ENCODE peak calls at places on chromosomes 2 and 18, in six cellular contexts. One of them, this sample, is unnamed.

GRCh38 chr2:220503446-220503845 is 876.0 kb downstream of the SLC4A3 start:
- DNase-seq in BJ: no peak
- DNase-seq in fibroblast of lung: no peak
- DNase-seq in CD8-positive, alpha-beta T cell: no peak
- DNase-seq in dorsolateral prefrontal cortex: no peak
- DNase-seq in ovary: no peak
- DNase-seq in this sample: no peak

GRCh38 chr2:98579926-98580325 is 28.4 kb downstream of the COA5 start:
- DNase-seq in BJ: no peak
- DNase-seq in fibroblast of lung: no peak
- DNase-seq in CD8-positive, alpha-beta T cell: no peak
- DNase-seq in dorsolateral prefrontal cortex: no peak
- DNase-seq in ovary: no peak
- DNase-seq in this sample: no peak

GRCh38 chr18:54734059-54734458 is 94.2 kb upstream of the RAB27B start:
- DNase-seq in BJ: peak
- DNase-seq in fibroblast of lung: peak
- DNase-seq in CD8-positive, alpha-beta T cell: no peak
- DNase-seq in dorsolateral prefrontal cortex: no peak
- DNase-seq in ovary: no peak
- DNase-seq in this sample: no peak

GRCh38 chr2:215772634-215773563 is 240.5 kb downstream of the MREG start:
- DNase-seq in BJ: no peak
- DNase-seq in fibroblast of lung: peak
- DNase-seq in CD8-positive, alpha-beta T cell: no peak
- DNase-seq in dorsolateral prefrontal cortex: no peak
- DNase-seq in ovary: no peak
- DNase-seq in this sample: no peak

GRCh38 chr18:44811586-44812125 is 131.0 kb downstream of the SETBP1 start:
- DNase-seq in BJ: no peak
- DNase-seq in fibroblast of lung: no peak
- DNase-seq in CD8-positive, alpha-beta T cell: no peak
- DNase-seq in dorsolateral prefrontal cortex: no peak
- DNase-seq in ovary: no peak
- DNase-seq in this sample: no peak

GRCh38 chr18:13572148-13572547 is 154.2 kb downstream of the FAM210A start:
- DNase-seq in BJ: no peak
- DNase-seq in fibroblast of lung: no peak
- DNase-seq in CD8-positive, alpha-beta T cell: no peak
- DNase-seq in dorsolateral prefrontal cortex: no peak
- DNase-seq in ovary: no peak
- DNase-seq in this sample: no peak

GRCh38 chr2:222307978-222308479 is 9.2 kb upstream of the PAX3 start:
- DNase-seq in BJ: no peak
- DNase-seq in fibroblast of lung: no peak
- DNase-seq in CD8-positive, alpha-beta T cell: no peak
- DNase-seq in dorsolateral prefrontal cortex: no peak
- DNase-seq in ovary: no peak
- DNase-seq in this sample: no peak

GRCh38 chr2:105518897-105519296 is 120.0 kb upstream of the FHL2 start:
- DNase-seq in BJ: no peak
- DNase-seq in fibroblast of lung: no peak
- DNase-seq in CD8-positive, alpha-beta T cell: no peak
- DNase-seq in dorsolateral prefrontal cortex: no peak
- DNase-seq in ovary: no peak
- DNase-seq in this sample: no peak

GRCh38 chr2:55231546-55232083 is 478 bp downstream of the CLHC1 start:
- DNase-seq in BJ: no peak
- DNase-seq in fibroblast of lung: peak
- DNase-seq in CD8-positive, alpha-beta T cell: no peak
- DNase-seq in dorsolateral prefrontal cortex: peak
- DNase-seq in ovary: no peak
- DNase-seq in this sample: peak

GRCh38 chr2:45498661-45499550 is 112.2 kb downstream of the SRBD1 start:
- DNase-seq in BJ: no peak
- DNase-seq in fibroblast of lung: no peak
- DNase-seq in CD8-positive, alpha-beta T cell: no peak
- DNase-seq in dorsolateral prefrontal cortex: no peak
- DNase-seq in ovary: no peak
- DNase-seq in this sample: no peak

GRCh38 chr2:45497355-45497754 is 113.7 kb downstream of the SRBD1 start:
- DNase-seq in BJ: no peak
- DNase-seq in fibroblast of lung: peak
- DNase-seq in CD8-positive, alpha-beta T cell: no peak
- DNase-seq in dorsolateral prefrontal cortex: no peak
- DNase-seq in ovary: no peak
- DNase-seq in this sample: no peak

GRCh38 chr2:45496869-45497268 is 114.2 kb downstream of the SRBD1 start:
- DNase-seq in BJ: no peak
- DNase-seq in fibroblast of lung: no peak
- DNase-seq in CD8-positive, alpha-beta T cell: no peak
- DNase-seq in dorsolateral prefrontal cortex: no peak
- DNase-seq in ovary: no peak
- DNase-seq in this sample: no peak

GRCh38 chr2:45494275-45494977 is 116.6 kb downstream of the SRBD1 start:
- DNase-seq in BJ: no peak
- DNase-seq in fibroblast of lung: peak
- DNase-seq in CD8-positive, alpha-beta T cell: no peak
- DNase-seq in dorsolateral prefrontal cortex: no peak
- DNase-seq in ovary: no peak
- DNase-seq in this sample: peak

DNA sequence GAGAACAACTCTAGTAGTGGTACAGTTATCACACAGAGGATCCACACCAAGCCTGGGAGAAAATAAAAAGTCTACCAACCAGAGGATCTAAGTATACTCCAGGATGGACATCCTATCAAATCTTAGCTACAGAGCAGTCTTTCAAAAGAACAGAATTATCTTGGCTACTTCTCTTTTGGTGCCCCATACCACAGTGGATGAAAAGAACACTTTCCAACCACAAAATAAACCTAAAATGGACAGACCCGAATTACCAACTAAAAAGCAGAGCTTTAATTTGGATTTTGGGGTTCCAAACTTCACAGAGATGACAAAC is 116.1 kb downstream of the SRBD1 start:
- DNase-seq in BJ: no peak
- DNase-seq in fibroblast of lung: no peak
- DNase-seq in CD8-positive, alpha-beta T cell: no peak
- DNase-seq in dorsolateral prefrontal cortex: no peak
- DNase-seq in ovary: no peak
- DNase-seq in this sample: no peak
- TF ChIP-seq CTCF in BJ: no peak
- TF ChIP-seq CTCF in fibroblast of lung: no peak
- TF ChIP-seq CTCF in CD8-positive, alpha-beta T cell: peak
- TF ChIP-seq CTCF in dorsolateral prefrontal cortex: no peak
- TF ChIP-seq CTCF in ovary: no peak
- TF ChIP-seq CTCF in this sample: no peak

DNA sequence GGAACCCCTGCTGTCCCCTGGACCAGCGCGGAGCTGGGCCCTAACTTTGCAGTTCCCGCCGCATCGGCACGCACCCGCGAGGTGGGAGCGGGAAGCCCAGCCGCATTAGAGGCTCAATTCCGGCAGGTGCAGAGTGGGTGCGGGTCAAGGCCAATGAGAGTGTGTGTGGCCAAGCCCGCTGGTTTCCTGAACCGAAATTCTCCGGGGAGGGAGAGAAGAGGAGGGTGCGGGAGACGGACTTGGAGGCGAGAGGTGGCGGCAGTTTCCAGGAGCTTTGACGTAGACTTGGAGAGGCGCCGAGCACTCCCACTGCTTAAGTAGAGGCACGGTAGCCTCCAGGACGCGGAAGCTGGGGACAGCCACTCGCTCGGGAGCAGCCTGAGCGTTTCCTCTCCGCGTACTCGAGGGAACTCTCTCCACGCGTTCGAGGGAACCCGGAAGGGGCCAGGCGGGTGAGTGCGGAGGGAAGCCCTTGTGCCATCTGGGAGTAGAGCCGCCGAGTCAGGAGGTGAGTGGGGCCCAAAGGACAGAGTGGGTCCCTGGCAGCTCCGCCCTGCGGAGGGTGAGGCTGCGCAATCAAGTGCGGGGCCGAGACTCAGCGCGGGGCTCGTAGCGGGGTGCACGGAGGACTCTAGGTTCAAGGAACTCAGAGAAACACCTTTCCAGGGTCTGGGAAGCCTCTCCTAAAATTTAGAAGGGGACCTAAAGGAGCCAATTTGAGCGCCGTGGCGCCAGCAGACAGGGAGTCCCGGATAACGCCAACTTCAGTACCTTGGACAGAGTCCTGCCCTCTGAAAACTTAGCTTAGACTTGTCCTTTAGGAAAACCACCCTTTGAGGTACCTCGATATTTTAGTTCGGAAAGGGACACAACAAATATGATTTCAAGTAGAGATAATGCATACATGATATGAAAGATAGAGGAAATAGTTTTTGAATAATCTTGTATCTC is at the start of gene FAM237A:
- DNase-seq in BJ: no peak
- DNase-seq in fibroblast of lung: peak
- DNase-seq in CD8-positive, alpha-beta T cell: no peak
- DNase-seq in dorsolateral prefrontal cortex: peak
- DNase-seq in ovary: peak
- DNase-seq in this sample: peak
- H3K4me3 ChIP-seq in BJ: no peak
- H3K4me3 ChIP-seq in fibroblast of lung: no peak
- H3K4me3 ChIP-seq in CD8-positive, alpha-beta T cell: no peak
- H3K4me3 ChIP-seq in dorsolateral prefrontal cortex: peak
- H3K4me3 ChIP-seq in ovary: no peak
- H3K4me3 ChIP-seq in this sample: no peak

DNA sequence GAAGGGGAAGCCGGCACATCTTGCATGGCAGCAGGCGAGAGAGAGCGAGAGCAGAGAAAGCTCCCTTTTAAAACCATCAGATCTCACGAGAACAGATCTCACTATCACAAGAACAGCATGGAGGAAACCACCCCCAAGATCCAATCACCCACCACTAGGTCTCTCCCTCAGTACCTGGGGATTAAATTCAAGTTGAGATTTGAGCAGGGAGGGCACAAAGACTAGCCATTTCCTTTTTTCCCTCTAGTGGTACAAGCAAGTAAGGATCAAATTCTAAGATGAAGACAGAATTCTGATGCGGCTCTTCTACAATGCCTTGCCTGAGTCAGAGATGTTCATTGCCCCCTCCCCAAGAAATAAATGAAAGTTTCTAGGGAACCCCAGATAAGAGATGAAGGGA is 45.6 kb upstream of the ANKRD44 start:
- DNase-seq in BJ: no peak
- DNase-seq in fibroblast of lung: no peak
- DNase-seq in CD8-positive, alpha-beta T cell: no peak
- DNase-seq in dorsolateral prefrontal cortex: no peak
- DNase-seq in ovary: no peak
- DNase-seq in this sample: no peak
- TF ChIP-seq CTCF in BJ: peak
- TF ChIP-seq CTCF in fibroblast of lung: peak
- TF ChIP-seq CTCF in CD8-positive, alpha-beta T cell: peak
- TF ChIP-seq CTCF in dorsolateral prefrontal cortex: no peak
- TF ChIP-seq CTCF in ovary: no peak
- TF ChIP-seq CTCF in this sample: peak

DNA sequence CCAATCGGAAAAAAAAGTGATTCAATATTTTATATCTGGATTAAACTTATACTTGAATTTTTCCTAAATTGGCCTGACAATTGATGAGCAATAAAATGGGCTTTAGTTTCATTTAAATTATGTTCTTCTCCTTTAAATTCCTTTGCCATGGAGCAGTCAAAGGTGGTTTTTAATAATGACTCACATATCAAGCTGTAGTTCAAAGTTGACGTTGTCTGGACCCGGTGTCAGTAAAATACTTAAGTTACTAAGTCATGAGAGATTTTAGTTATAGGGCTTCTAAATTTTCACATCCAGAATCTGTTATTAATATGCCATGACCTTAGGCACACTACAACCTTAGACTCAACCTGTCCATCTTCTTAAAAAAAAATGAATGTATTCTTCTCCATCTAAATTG is 62.5 kb downstream of the CDH2 start:
- DNase-seq in BJ: no peak
- DNase-seq in fibroblast of lung: peak
- DNase-seq in CD8-positive, alpha-beta T cell: no peak
- DNase-seq in dorsolateral prefrontal cortex: no peak
- DNase-seq in ovary: no peak
- DNase-seq in this sample: peak
- H3K4me3 ChIP-seq in BJ: no peak
- H3K4me3 ChIP-seq in fibroblast of lung: no peak
- H3K4me3 ChIP-seq in CD8-positive, alpha-beta T cell: no peak
- H3K4me3 ChIP-seq in dorsolateral prefrontal cortex: no peak
- H3K4me3 ChIP-seq in ovary: no peak
- H3K4me3 ChIP-seq in this sample: peak

GRCh38 chr2:69208023-69208595 is 178.9 kb downstream of the GFPT1 start:
- DNase-seq in BJ: no peak
- DNase-seq in fibroblast of lung: no peak
- DNase-seq in CD8-positive, alpha-beta T cell: no peak
- DNase-seq in dorsolateral prefrontal cortex: no peak
- DNase-seq in ovary: no peak
- DNase-seq in this sample: no peak
- TF ChIP-seq CTCF in BJ: no peak
- TF ChIP-seq CTCF in fibroblast of lung: no peak
- TF ChIP-seq CTCF in CD8-positive, alpha-beta T cell: no peak
- TF ChIP-seq CTCF in dorsolateral prefrontal cortex: no peak
- TF ChIP-seq CTCF in ovary: no peak
- TF ChIP-seq CTCF in this sample: peak

GRCh38 chr2:231127480-231127879 is 2.6 kb upstream of the HTR2B start:
- DNase-seq in BJ: no peak
- DNase-seq in fibroblast of lung: no peak
- DNase-seq in CD8-positive, alpha-beta T cell: no peak
- DNase-seq in dorsolateral prefrontal cortex: no peak
- DNase-seq in ovary: no peak
- DNase-seq in this sample: no peak

GRCh38 chr2:231124833-231125232 is at the start of gene HTR2B:
- DNase-seq in BJ: no peak
- DNase-seq in fibroblast of lung: peak
- DNase-seq in CD8-positive, alpha-beta T cell: no peak
- DNase-seq in dorsolateral prefrontal cortex: no peak
- DNase-seq in ovary: no peak
- DNase-seq in this sample: no peak

GRCh38 chr2:231126123-231126522 is 1.3 kb upstream of the HTR2B start:
- DNase-seq in BJ: no peak
- DNase-seq in fibroblast of lung: no peak
- DNase-seq in CD8-positive, alpha-beta T cell: no peak
- DNase-seq in dorsolateral prefrontal cortex: no peak
- DNase-seq in ovary: no peak
- DNase-seq in this sample: no peak

GRCh38 chr2:231125272-231125671 is 430 bp upstream of the HTR2B start:
- DNase-seq in BJ: no peak
- DNase-seq in fibroblast of lung: no peak
- DNase-seq in CD8-positive, alpha-beta T cell: no peak
- DNase-seq in dorsolateral prefrontal cortex: no peak
- DNase-seq in ovary: no peak
- DNase-seq in this sample: no peak

GRCh38 chr2:231123362-231123898 is 1.4 kb downstream of the HTR2B start:
- DNase-seq in BJ: no peak
- DNase-seq in fibroblast of lung: peak
- DNase-seq in CD8-positive, alpha-beta T cell: no peak
- DNase-seq in dorsolateral prefrontal cortex: no peak
- DNase-seq in ovary: no peak
- DNase-seq in this sample: no peak
- H3K4me3 ChIP-seq in BJ: no peak
- H3K4me3 ChIP-seq in fibroblast of lung: peak
- H3K4me3 ChIP-seq in CD8-positive, alpha-beta T cell: no peak
- H3K4me3 ChIP-seq in dorsolateral prefrontal cortex: peak
- H3K4me3 ChIP-seq in ovary: peak
- H3K4me3 ChIP-seq in this sample: no peak

GRCh38 chr2:144452169-144453038 is 67.5 kb downstream of the ZEB2 start:
- DNase-seq in BJ: no peak
- DNase-seq in fibroblast of lung: peak
- DNase-seq in CD8-positive, alpha-beta T cell: no peak
- DNase-seq in dorsolateral prefrontal cortex: no peak
- DNase-seq in ovary: no peak
- DNase-seq in this sample: no peak
- TF ChIP-seq CTCF in BJ: peak
- TF ChIP-seq CTCF in fibroblast of lung: peak
- TF ChIP-seq CTCF in CD8-positive, alpha-beta T cell: no peak
- TF ChIP-seq CTCF in dorsolateral prefrontal cortex: peak
- TF ChIP-seq CTCF in ovary: no peak
- TF ChIP-seq CTCF in this sample: peak

GRCh38 chr2:53568463-53568862 is 199.1 kb upstream of the CHAC2 start:
- DNase-seq in BJ: no peak
- DNase-seq in fibroblast of lung: peak
- DNase-seq in CD8-positive, alpha-beta T cell: no peak
- DNase-seq in dorsolateral prefrontal cortex: no peak
- DNase-seq in ovary: no peak
- DNase-seq in this sample: no peak
- H3K4me3 ChIP-seq in BJ: no peak
- H3K4me3 ChIP-seq in fibroblast of lung: no peak
- H3K4me3 ChIP-seq in CD8-positive, alpha-beta T cell: no peak
- H3K4me3 ChIP-seq in dorsolateral prefrontal cortex: no peak
- H3K4me3 ChIP-seq in ovary: no peak
- H3K4me3 ChIP-seq in this sample: no peak

This sample was measured in epithelial cell of proximal tubule.